ENCODE peak calls at places on chromosomes 11 and 22, in ten cellular contexts. K is mucosa of descending colon; F is neural crest cell; H is cardiac fibroblast; X is epithelial cell of esophagus; W is left lung; E is stimulated activated CD4-positive, alpha-beta T cell treated with anti-CD3 and anti-CD28 coated beads, Interleukin-4, amount 100 ng/mL, for 1 hour; Z is NCI-H1092; D is NCI-H345; U is left ventricle myocardium inferior. A is an unnamed sample.

GRCh38 chr11:4430060-4430459 is 19.0 kb upstream of the OR52K2 start:
- DNase-seq in Z (no peak), X (no peak), F (no peak), D (no peak), E (no peak), W (no peak), K (no peak), H (no peak), U (no peak), A (no peak)

GRCh38 chr11:27217948-27218410 is 145.0 kb downstream of the CCDC34 start:
- DNase-seq in F (no peak), X (peak; percentile 27), K (no peak), U (no peak), Z (no peak), W (no peak), H (peak; percentile 59), E (no peak), D (no peak), A (no peak)

GRCh38 chr22:19779685-19780268 is 19.2 kb downstream of the TBX1 start:
- DNase-seq in W (no peak), K (no peak), F (no peak), E (no peak), U (peak; percentile 5), Z (no peak), H (no peak), X (no peak), D (no peak), A (no peak)

GRCh38 chr11:64186205-64187165 is 514 bp downstream of the STIP1 start:
- DNase-seq in D (peak; percentile 40), K (no peak), U (no peak), W (no peak), E (peak; percentile 22), Z (no peak), H (no peak), X (peak; percentile 18), F (no peak), A (no peak)

GRCh38 chr11:134026655-134027343 is 42.1 kb upstream of the JAM3 start:
- DNase-seq in Z (peak; percentile 79), K (peak; percentile 50), X (no peak), U (no peak), D (peak; percentile 44), H (no peak), E (no peak), W (no peak), F (peak; percentile 54), A (no peak)

GRCh38 chr22:17303840-17304779 is 65.2 kb upstream of the CECR2 start:
- DNase-seq in F (no peak), E (peak; percentile 54), H (no peak), Z (no peak), K (no peak), X (no peak), D (no peak), U (no peak), W (no peak), A (no peak)

GRCh38 chr11:17755891-17756290 is 21.3 kb downstream of the KCNC1 start:
- DNase-seq in E (no peak), F (no peak), X (no peak), H (no peak), W (no peak), Z (no peak), D (no peak), U (no peak), K (no peak), A (no peak)

GRCh38 chr22:38513063-38513462 is 7.0 kb upstream of the DDX17 start:
- DNase-seq in E (peak; percentile 25), U (no peak), K (no peak), H (no peak), D (peak; percentile 24), F (no peak), X (no peak), Z (no peak), W (no peak), A (no peak)

GRCh38 chr11:32584921-32585320 is 1.3 kb downstream of the EIF3M start:
- DNase-seq in K (no peak), Z (no peak), E (no peak), U (no peak), W (no peak), F (no peak), H (peak; percentile 19), X (peak; percentile 10), D (no peak), A (no peak)

GRCh38 chr11:70732493-70733206 is 334.3 kb downstream of the CTTN start:
- DNase-seq in H (no peak), W (no peak), X (no peak), K (peak; percentile 22), U (no peak), E (no peak), Z (no peak), D (no peak), F (no peak), A (no peak)

GRCh38 chr11:65204646-65205601 is 23.2 kb downstream of the CAPN1 start:
- DNase-seq in K (no peak), Z (peak; percentile 43), X (peak; percentile 32), D (peak; percentile 7), H (peak; percentile 50), U (no peak), E (peak; percentile 58), F (peak; percentile 61), W (no peak), A (peak; percentile 56)

GRCh38 chr11:66969584-66970205 is 5.4 kb upstream of the C11orf86 start:
- DNase-seq in H (peak; percentile 87), U (no peak), D (no peak), W (no peak), E (no peak), K (no peak), X (no peak), Z (no peak), F (no peak), A (no peak)

GRCh38 chr22:29011200-29011867 is 50.3 kb downstream of the C22orf31 start:
- DNase-seq in F (no peak), D (no peak), X (no peak), K (peak; percentile 68), W (no peak), H (no peak), U (peak; percentile 18), Z (peak; percentile 28), E (no peak), A (no peak)

GRCh38 chr22:26684173-26684572 is 26.8 kb downstream of the MIAT start:
- DNase-seq in U (no peak), H (no peak), F (no peak), W (no peak), E (no peak), X (no peak), K (no peak), D (no peak), Z (no peak), A (no peak)

GRCh38 chr22:47165998-47166397 is 403.5 kb downstream of the TBC1D22A start:
- DNase-seq in E (no peak), X (no peak), D (peak; percentile 35), W (peak; percentile 22), U (no peak), K (no peak), F (no peak), Z (no peak), H (no peak), A (peak; percentile 24)

GRCh38 chr11:102447193-102447592 is 5.4 kb downstream of the TMEM123 start:
- DNase-seq in X (no peak), U (no peak), H (no peak), F (no peak), Z (no peak), K (no peak), W (no peak), D (no peak), E (no peak), A (no peak)

GRCh38 chr11:134532176-134532920 is 120.3 kb upstream of the B3GAT1 start:
- DNase-seq in Z (no peak), W (peak; percentile 8), H (no peak), D (no peak), X (no peak), E (no peak), K (no peak), U (no peak), F (no peak), A (peak; percentile 54)

GRCh38 chr11:59144096-59144495 is 1.4 kb downstream of the FAM111A start:
- DNase-seq in X (no peak), U (no peak), Z (no peak), H (no peak), D (no peak), W (no peak), F (no peak), E (no peak), K (no peak), A (no peak)

GRCh38 chr22:49147617-49148175 is 680.0 kb downstream of the BRD1 start:
- DNase-seq in Z (no peak), X (no peak), K (no peak), D (no peak), H (no peak), W (no peak), F (no peak), E (no peak), U (no peak), A (no peak)

GRCh38 chr11:8361664-8362210 is 98.1 kb upstream of the LMO1 start:
- DNase-seq in U (no peak), E (no peak), W (no peak), D (no peak), Z (no peak), F (no peak), X (no peak), H (no peak), K (no peak), A (no peak)

GRCh38 chr11:120527111-120527748 is 15.7 kb downstream of the GRIK4 start:
- DNase-seq in H (peak; percentile 47), W (no peak), U (peak; percentile 36), F (peak; percentile 29), Z (no peak), D (peak; percentile 74), E (no peak), X (no peak), K (no peak), A (no peak)

GRCh38 chr11:62124186-62125113 is 639 bp downstream of the INCENP start:
- DNase-seq in Z (peak; percentile 31), K (no peak), D (no peak), X (peak; percentile 79), H (peak; percentile 32), F (peak; percentile 22), U (peak; percentile 32), W (peak; percentile 52), E (no peak), A (no peak)

GRCh38 chr11:12539570-12539969 is 134.7 kb upstream of the TEAD1 start:
- DNase-seq in D (no peak), K (no peak), F (no peak), U (no peak), H (peak; percentile 78), W (no peak), E (no peak), Z (no peak), X (peak; percentile 93), A (no peak)

GRCh38 chr22:37604875-37605274 is 3.8 kb upstream of the GGA1 start:
- DNase-seq in F (no peak), D (no peak), K (no peak), U (no peak), X (no peak), W (no peak), H (no peak), E (no peak), Z (no peak), A (no peak)

GRCh38 chr11:126347751-126348628 is 7.5 kb upstream of the ST3GAL4 start:
- DNase-seq in H (peak; percentile 59), K (peak; percentile 37), E (no peak), U (no peak), W (no peak), Z (no peak), X (no peak), D (no peak), F (no peak), A (no peak)

GRCh38 chr11:134562941-134563471 is 151.0 kb upstream of the B3GAT1 start:
- DNase-seq in K (no peak), D (no peak), Z (no peak), X (no peak), W (no peak), F (no peak), E (no peak), H (no peak), U (no peak), A (no peak)

GRCh38 chr11:111283945-111284481 is 14.3 kb upstream of the POU2AF3 start:
- DNase-seq in E (no peak), F (no peak), U (peak; percentile 18), W (no peak), Z (no peak), H (no peak), D (no peak), X (no peak), K (peak; percentile 80), A (no peak)

GRCh38 chr11:32643526-32643925 is 59.9 kb downstream of the EIF3M start:
- DNase-seq in U (no peak), W (no peak), D (no peak), X (peak; percentile 89), F (no peak), K (no peak), H (no peak), Z (no peak), E (no peak), A (no peak)

A was measured in tibial artery.